ENCODE peak calls at places on chromosomes 4 and X, in nine cellular contexts. One of them, this sample, is unnamed.

GRCh38 chr4:82462415-82462831 is 32.0 kb downstream of the ENOPH1 start:
- DNase-seq in CD4-positive, alpha-beta T cell: peak; percentile 80
- DNase-seq in mesothelial cell of epicardium: peak; percentile 70
- DNase-seq in dorsolateral prefrontal cortex: peak; percentile 80
- DNase-seq in HFFc6: peak; percentile 72
- DNase-seq in AG09309: peak; percentile 63
- DNase-seq in chondrocyte: no peak
- DNase-seq in GM20000: peak; percentile 78
- DNase-seq in uterus: peak; percentile 94
- DNase-seq in this sample: peak; percentile 90

GRCh38 chr4:186500721-186501304 is 54.6 kb downstream of the MTNR1A start:
- DNase-seq in mesothelial cell of epicardium: no peak
- DNase-seq in chondrocyte: no peak
- DNase-seq in GM20000: no peak
- DNase-seq in HFFc6: no peak
- DNase-seq in CD4-positive, alpha-beta T cell: no peak
- DNase-seq in dorsolateral prefrontal cortex: no peak
- DNase-seq in uterus: no peak
- DNase-seq in AG09309: no peak
- DNase-seq in this sample: no peak

GRCh38 chr4:145155268-145155870 is 25.0 kb downstream of the OTUD4 start:
- DNase-seq in HFFc6: no peak
- DNase-seq in GM20000: no peak
- DNase-seq in CD4-positive, alpha-beta T cell: no peak
- DNase-seq in chondrocyte: no peak
- DNase-seq in mesothelial cell of epicardium: no peak
- DNase-seq in dorsolateral prefrontal cortex: no peak
- DNase-seq in uterus: no peak
- DNase-seq in AG09309: no peak
- DNase-seq in this sample: no peak

GRCh38 chr4:4416981-4417380 is 30.1 kb downstream of the NSG1 start:
- DNase-seq in dorsolateral prefrontal cortex: no peak
- DNase-seq in CD4-positive, alpha-beta T cell: no peak
- DNase-seq in GM20000: no peak
- DNase-seq in HFFc6: no peak
- DNase-seq in mesothelial cell of epicardium: no peak
- DNase-seq in chondrocyte: peak; percentile 43
- DNase-seq in AG09309: no peak
- DNase-seq in uterus: no peak
- DNase-seq in this sample: no peak

GRCh38 chr4:88230953-88231835 is 53.2 kb downstream of the PPM1K start:
- DNase-seq in mesothelial cell of epicardium: no peak
- DNase-seq in chondrocyte: no peak
- DNase-seq in GM20000: no peak
- DNase-seq in HFFc6: no peak
- DNase-seq in AG09309: no peak
- DNase-seq in dorsolateral prefrontal cortex: no peak
- DNase-seq in uterus: peak; percentile 49
- DNase-seq in CD4-positive, alpha-beta T cell: no peak
- DNase-seq in this sample: no peak

GRCh38 chrX:2397648-2398340 is 103.0 kb downstream of the DHRSX start:
- DNase-seq in chondrocyte: no peak
- DNase-seq in AG09309: no peak
- DNase-seq in mesothelial cell of epicardium: no peak
- DNase-seq in CD4-positive, alpha-beta T cell: no peak
- DNase-seq in HFFc6: peak; percentile 50
- DNase-seq in GM20000: no peak
- DNase-seq in uterus: no peak
- DNase-seq in dorsolateral prefrontal cortex: no peak
- DNase-seq in this sample: peak; percentile 40

GRCh38 chrX:46941341-46941740 is 29.1 kb downstream of the JADE3 start:
- DNase-seq in uterus: no peak
- DNase-seq in dorsolateral prefrontal cortex: no peak
- DNase-seq in mesothelial cell of epicardium: no peak
- DNase-seq in chondrocyte: no peak
- DNase-seq in CD4-positive, alpha-beta T cell: no peak
- DNase-seq in AG09309: no peak
- DNase-seq in GM20000: no peak
- DNase-seq in HFFc6: peak; percentile 1
- DNase-seq in this sample: no peak

GRCh38 chr4:114386637-114387233 is 211.9 kb upstream of the UGT8 start:
- DNase-seq in mesothelial cell of epicardium: no peak
- DNase-seq in CD4-positive, alpha-beta T cell: no peak
- DNase-seq in uterus: no peak
- DNase-seq in HFFc6: peak; percentile 39
- DNase-seq in AG09309: no peak
- DNase-seq in dorsolateral prefrontal cortex: no peak
- DNase-seq in GM20000: peak; percentile 9
- DNase-seq in chondrocyte: no peak
- DNase-seq in this sample: peak; percentile 56

GRCh38 chr4:1743975-1744374 is 22.7 kb downstream of the TACC3 start:
- DNase-seq in HFFc6: no peak
- DNase-seq in dorsolateral prefrontal cortex: no peak
- DNase-seq in GM20000: no peak
- DNase-seq in CD4-positive, alpha-beta T cell: no peak
- DNase-seq in uterus: no peak
- DNase-seq in mesothelial cell of epicardium: no peak
- DNase-seq in chondrocyte: no peak
- DNase-seq in AG09309: no peak
- DNase-seq in this sample: no peak

GRCh38 chr4:7073526-7074390 is 5.9 kb upstream of the GRPEL1 start:
- DNase-seq in CD4-positive, alpha-beta T cell: no peak
- DNase-seq in uterus: no peak
- DNase-seq in AG09309: no peak
- DNase-seq in chondrocyte: no peak
- DNase-seq in dorsolateral prefrontal cortex: no peak
- DNase-seq in HFFc6: peak; percentile 50
- DNase-seq in GM20000: peak; percentile 61
- DNase-seq in mesothelial cell of epicardium: no peak
- DNase-seq in this sample: peak; percentile 64

GRCh38 chr4:78710536-78710935 is 65.6 kb upstream of the BMP2K start:
- DNase-seq in mesothelial cell of epicardium: no peak
- DNase-seq in HFFc6: peak; percentile 72
- DNase-seq in uterus: no peak
- DNase-seq in dorsolateral prefrontal cortex: no peak
- DNase-seq in GM20000: no peak
- DNase-seq in CD4-positive, alpha-beta T cell: no peak
- DNase-seq in chondrocyte: no peak
- DNase-seq in AG09309: no peak
- DNase-seq in this sample: peak; percentile 31

GRCh38 chrX:102044496-102044895 is 81.0 kb upstream of the TCEAL2 start:
- DNase-seq in dorsolateral prefrontal cortex: no peak
- DNase-seq in CD4-positive, alpha-beta T cell: no peak
- DNase-seq in HFFc6: no peak
- DNase-seq in mesothelial cell of epicardium: no peak
- DNase-seq in AG09309: no peak
- DNase-seq in uterus: no peak
- DNase-seq in chondrocyte: no peak
- DNase-seq in GM20000: no peak
- DNase-seq in this sample: no peak

GRCh38 chr4:93776386-93777080 is 52.0 kb upstream of the ATOH1 start:
- DNase-seq in HFFc6: no peak
- DNase-seq in AG09309: no peak
- DNase-seq in chondrocyte: no peak
- DNase-seq in GM20000: no peak
- DNase-seq in mesothelial cell of epicardium: no peak
- DNase-seq in uterus: no peak
- DNase-seq in dorsolateral prefrontal cortex: no peak
- DNase-seq in CD4-positive, alpha-beta T cell: no peak
- DNase-seq in this sample: peak; percentile 89

GRCh38 chr4:646460-646859 is 21.1 kb downstream of the PDE6B start:
- DNase-seq in dorsolateral prefrontal cortex: no peak
- DNase-seq in GM20000: no peak
- DNase-seq in uterus: no peak
- DNase-seq in chondrocyte: peak; percentile 87
- DNase-seq in CD4-positive, alpha-beta T cell: peak; percentile 11
- DNase-seq in HFFc6: no peak
- DNase-seq in AG09309: no peak
- DNase-seq in mesothelial cell of epicardium: no peak
- DNase-seq in this sample: no peak

GRCh38 chr4:16140520-16141249 is 56.9 kb upstream of the PROM1 start:
- DNase-seq in chondrocyte: no peak
- DNase-seq in AG09309: peak; percentile 25
- DNase-seq in mesothelial cell of epicardium: no peak
- DNase-seq in CD4-positive, alpha-beta T cell: no peak
- DNase-seq in dorsolateral prefrontal cortex: no peak
- DNase-seq in GM20000: no peak
- DNase-seq in uterus: no peak
- DNase-seq in HFFc6: peak; percentile 61
- DNase-seq in this sample: peak; percentile 97

GRCh38 chr4:7339751-7340552 is 94.8 kb downstream of the PSAPL1 start:
- DNase-seq in HFFc6: no peak
- DNase-seq in uterus: no peak
- DNase-seq in chondrocyte: no peak
- DNase-seq in mesothelial cell of epicardium: no peak
- DNase-seq in dorsolateral prefrontal cortex: no peak
- DNase-seq in GM20000: no peak
- DNase-seq in AG09309: no peak
- DNase-seq in CD4-positive, alpha-beta T cell: no peak
- DNase-seq in this sample: no peak

DNA sequence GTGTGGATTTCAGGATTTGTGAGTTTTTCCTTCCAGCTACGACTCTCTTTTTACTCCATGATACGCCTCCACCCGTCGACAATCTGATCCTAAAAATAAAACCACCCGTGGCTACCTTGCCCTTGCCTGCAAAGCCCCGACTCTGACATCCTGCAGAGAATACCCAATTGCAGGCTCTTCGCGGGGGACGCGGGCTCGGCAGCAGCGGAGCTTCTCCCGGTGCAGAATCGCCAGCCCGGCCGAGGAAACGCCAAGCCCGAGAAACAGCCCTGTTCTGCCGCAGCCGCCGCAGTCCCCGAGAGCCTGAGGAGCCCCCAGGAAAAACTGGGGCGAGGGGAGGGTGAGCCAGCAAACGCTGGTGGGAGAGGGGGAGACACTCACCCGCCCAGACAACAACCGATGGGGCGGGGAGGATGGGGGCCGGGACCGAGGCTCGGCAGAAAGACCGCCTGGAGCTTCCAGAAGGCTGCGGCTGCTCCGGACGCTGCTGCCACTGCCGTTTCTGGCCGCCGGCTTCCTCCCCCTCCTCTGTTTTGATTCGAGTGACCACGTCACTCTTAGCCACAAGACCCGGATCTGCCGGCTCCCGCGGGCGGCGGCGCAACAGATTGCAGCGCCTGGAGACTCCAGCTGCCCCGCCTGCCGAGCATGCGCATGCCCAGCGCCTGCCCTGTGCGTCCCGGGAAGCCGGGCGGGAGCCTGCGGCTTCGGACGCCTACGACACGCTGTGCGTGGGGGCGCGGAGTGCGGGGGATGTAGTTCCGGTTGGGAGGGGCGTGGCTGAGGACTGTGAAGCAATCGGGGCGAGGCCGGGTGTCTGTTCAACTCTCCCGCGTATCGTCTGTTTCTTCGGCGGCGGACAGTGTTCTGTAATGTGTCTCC is at the start of gene SMIM14:
- DNase-seq in CD4-positive, alpha-beta T cell: peak; percentile 78
- DNase-seq in dorsolateral prefrontal cortex: peak; percentile 97
- DNase-seq in AG09309: peak; percentile 91
- DNase-seq in mesothelial cell of epicardium: peak; percentile 97
- DNase-seq in GM20000: peak; percentile 85
- DNase-seq in HFFc6: peak; percentile 98
- DNase-seq in chondrocyte: peak; percentile 100
- DNase-seq in uterus: peak; percentile 98
- DNase-seq in this sample: peak; percentile 98
- TF ChIP-seq CTCF in CD4-positive, alpha-beta T cell: no peak
- TF ChIP-seq CTCF in dorsolateral prefrontal cortex: no peak
- TF ChIP-seq CTCF in AG09309: no peak
- TF ChIP-seq CTCF in mesothelial cell of epicardium: no peak
- TF ChIP-seq CTCF in GM20000: no peak
- TF ChIP-seq CTCF in HFFc6: no peak
- TF ChIP-seq CTCF in chondrocyte: peak; percentile 16
- TF ChIP-seq CTCF in uterus: no peak
- TF ChIP-seq CTCF in this sample: no peak

DNA sequence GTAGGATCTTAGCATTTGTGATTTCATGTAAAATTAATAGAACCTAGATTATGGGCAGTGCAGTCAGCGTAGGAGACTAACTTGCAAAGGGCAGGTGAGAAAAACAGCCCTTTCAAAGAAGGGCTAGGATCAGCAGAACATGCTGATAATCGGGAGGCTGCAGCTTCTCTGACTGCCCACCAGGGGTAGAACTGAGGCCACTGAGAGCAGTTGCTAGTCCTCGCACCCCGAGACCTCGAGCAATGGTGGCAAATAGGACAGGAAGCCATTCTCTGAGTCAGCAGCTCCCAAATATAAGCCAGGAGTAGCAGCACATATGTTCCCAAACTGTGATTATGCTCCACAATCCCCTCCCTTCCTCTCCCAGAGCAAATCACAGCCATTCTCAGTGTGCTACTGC is 186.4 kb downstream of the MSL3 start:
- DNase-seq in CD4-positive, alpha-beta T cell: no peak
- DNase-seq in GM20000: peak; percentile 13
- DNase-seq in AG09309: no peak
- DNase-seq in HFFc6: peak; percentile 52
- DNase-seq in dorsolateral prefrontal cortex: no peak
- DNase-seq in uterus: no peak
- DNase-seq in chondrocyte: no peak
- DNase-seq in mesothelial cell of epicardium: no peak
- DNase-seq in this sample: peak; percentile 60
- TF ChIP-seq CTCF in CD4-positive, alpha-beta T cell: no peak
- TF ChIP-seq CTCF in GM20000: no peak
- TF ChIP-seq CTCF in AG09309: peak; percentile 57
- TF ChIP-seq CTCF in HFFc6: peak; percentile 75
- TF ChIP-seq CTCF in dorsolateral prefrontal cortex: no peak
- TF ChIP-seq CTCF in uterus: no peak
- TF ChIP-seq CTCF in chondrocyte: peak; percentile 72
- TF ChIP-seq CTCF in mesothelial cell of epicardium: peak; percentile 53
- TF ChIP-seq CTCF in this sample: peak; percentile 38

GRCh38 chr4:12595986-12596385 is 888.2 kb downstream of the RAB28 start:
- DNase-seq in AG09309: no peak
- DNase-seq in uterus: no peak
- DNase-seq in mesothelial cell of epicardium: no peak
- DNase-seq in GM20000: no peak
- DNase-seq in chondrocyte: no peak
- DNase-seq in CD4-positive, alpha-beta T cell: no peak
- DNase-seq in HFFc6: no peak
- DNase-seq in dorsolateral prefrontal cortex: no peak
- DNase-seq in this sample: no peak
- TF ChIP-seq CTCF in AG09309: no peak
- TF ChIP-seq CTCF in uterus: no peak
- TF ChIP-seq CTCF in mesothelial cell of epicardium: peak; percentile 59
- TF ChIP-seq CTCF in GM20000: no peak
- TF ChIP-seq CTCF in chondrocyte: no peak
- TF ChIP-seq CTCF in CD4-positive, alpha-beta T cell: no peak
- TF ChIP-seq CTCF in HFFc6: peak; percentile 20
- TF ChIP-seq CTCF in dorsolateral prefrontal cortex: no peak
- TF ChIP-seq CTCF in this sample: no peak

DNA sequence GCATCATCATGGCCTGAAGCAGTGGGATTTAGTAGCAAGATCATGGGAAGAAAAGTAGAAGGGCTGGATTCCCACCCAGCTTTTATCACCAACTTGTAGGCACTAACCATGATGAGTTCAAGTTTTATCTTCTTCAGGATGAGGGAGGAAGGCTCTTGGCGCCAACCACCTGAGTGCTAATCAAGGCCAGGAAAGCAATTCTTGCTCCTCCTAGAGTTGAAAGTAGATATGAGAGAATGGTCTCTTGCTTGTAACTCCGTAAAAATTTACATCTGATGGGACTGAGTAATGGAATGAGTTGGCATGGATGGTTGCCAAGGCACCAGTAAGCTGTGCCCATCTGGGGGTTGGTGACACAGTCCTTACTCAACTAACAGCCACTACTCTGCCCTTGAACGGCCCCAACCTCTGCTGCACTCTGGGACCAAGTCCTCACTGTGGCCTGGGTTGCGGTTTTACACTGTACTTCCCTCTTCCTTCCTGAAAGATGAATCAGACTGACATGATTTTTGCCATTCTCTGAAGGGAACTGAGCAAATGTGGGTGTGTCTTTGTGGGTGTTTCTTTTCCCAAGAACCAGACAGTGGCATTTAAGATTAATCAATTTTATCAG is 39.4 kb upstream of the NDP start:
- DNase-seq in mesothelial cell of epicardium: no peak
- DNase-seq in dorsolateral prefrontal cortex: no peak
- DNase-seq in CD4-positive, alpha-beta T cell: peak; percentile 1
- DNase-seq in HFFc6: peak; percentile 82
- DNase-seq in AG09309: peak; percentile 57
- DNase-seq in uterus: no peak
- DNase-seq in chondrocyte: no peak
- DNase-seq in GM20000: no peak
- DNase-seq in this sample: peak; percentile 91
- TF ChIP-seq CTCF in mesothelial cell of epicardium: no peak
- TF ChIP-seq CTCF in dorsolateral prefrontal cortex: no peak
- TF ChIP-seq CTCF in CD4-positive, alpha-beta T cell: no peak
- TF ChIP-seq CTCF in HFFc6: peak; percentile 11
- TF ChIP-seq CTCF in AG09309: peak; percentile 4
- TF ChIP-seq CTCF in uterus: no peak
- TF ChIP-seq CTCF in chondrocyte: peak; percentile 29
- TF ChIP-seq CTCF in GM20000: no peak
- TF ChIP-seq CTCF in this sample: peak; percentile 9